ENCODE peak calls at places on chromosomes 6 and 20, in four cellular contexts. X is CD4-positive, CD25-positive, alpha-beta regulatory T cell; I is fibroblast of lung; N is Peyer's patch. W is an unnamed sample. For H3K4me1 and H3K27me3, the result is how much of the 10 kb centered on the place peaks cover.

GRCh38 chr6:46526607-46527006 is 35.4 kb upstream of the RCAN2 start:
- DNase-seq in X (no peak), I (no peak), N (no peak), W (no peak)

GRCh38 chr6:36873612-36874011 is 991 bp downstream of the PPIL1 start:
- DNase-seq in X (peak), I (no peak), N (no peak), W (no peak)

GRCh38 chr6:11298651-11299420 is 66.4 kb upstream of the NEDD9 start:
- DNase-seq in X (no peak), I (peak), N (no peak), W (no peak)

GRCh38 chr6:144215402-144215931 is 65.2 kb downstream of the STX11 start:
- DNase-seq in X (peak), I (peak), N (peak), W (no peak)

GRCh38 chr20:58906894-58907293 is 54.4 kb downstream of the GNAS start:
- DNase-seq in X (peak), I (peak), N (no peak), W (no peak)

GRCh38 chr20:46512943-46513844 is at the start of gene ZNF334:
- DNase-seq in X (peak), I (peak), N (no peak), W (no peak)

GRCh38 chr6:77474286-77474956 is 11.1 kb upstream of the HTR1B start:
- DNase-seq in X (peak), I (no peak), N (no peak), W (no peak)

GRCh38 chr20:46801003-46801702 is 91.7 kb downstream of the SLC2A10 start:
- DNase-seq in X (no peak), I (no peak), N (no peak), W (no peak)

GRCh38 chr6:116286773-116287358 is 7.1 kb upstream of the TSPYL1 start:
- DNase-seq in X (no peak), I (no peak), N (no peak), W (no peak)

GRCh38 chr6:32977953-32978324 is 9.5 kb downstream of the BRD2 start:
- DNase-seq in X (no peak), I (no peak), N (no peak), W (no peak)

GRCh38 chr6:138346302-138347195 is 31.2 kb upstream of the SMIM28 start:
- DNase-seq in X (no peak), I (peak), N (no peak), W (no peak)

GRCh38 chr20:47718398-47718797 is 66.9 kb downstream of the SULF2 start:
- DNase-seq in X (no peak), I (peak), N (no peak), W (no peak)

GRCh38 chr20:36261389-36262105 is 25.3 kb downstream of the AAR2 start:
- DNase-seq in X (no peak), I (no peak), N (no peak), W (no peak)

GRCh38 chr6:148044921-148045320 is 297.7 kb upstream of the SASH1 start:
- DNase-seq in X (no peak), I (no peak), N (no peak), W (no peak)

GRCh38 chr6:99130897-99131873 is 183.4 kb upstream of the FBXL4 start:
- DNase-seq in X (no peak), I (no peak), N (no peak), W (no peak)

DNA sequence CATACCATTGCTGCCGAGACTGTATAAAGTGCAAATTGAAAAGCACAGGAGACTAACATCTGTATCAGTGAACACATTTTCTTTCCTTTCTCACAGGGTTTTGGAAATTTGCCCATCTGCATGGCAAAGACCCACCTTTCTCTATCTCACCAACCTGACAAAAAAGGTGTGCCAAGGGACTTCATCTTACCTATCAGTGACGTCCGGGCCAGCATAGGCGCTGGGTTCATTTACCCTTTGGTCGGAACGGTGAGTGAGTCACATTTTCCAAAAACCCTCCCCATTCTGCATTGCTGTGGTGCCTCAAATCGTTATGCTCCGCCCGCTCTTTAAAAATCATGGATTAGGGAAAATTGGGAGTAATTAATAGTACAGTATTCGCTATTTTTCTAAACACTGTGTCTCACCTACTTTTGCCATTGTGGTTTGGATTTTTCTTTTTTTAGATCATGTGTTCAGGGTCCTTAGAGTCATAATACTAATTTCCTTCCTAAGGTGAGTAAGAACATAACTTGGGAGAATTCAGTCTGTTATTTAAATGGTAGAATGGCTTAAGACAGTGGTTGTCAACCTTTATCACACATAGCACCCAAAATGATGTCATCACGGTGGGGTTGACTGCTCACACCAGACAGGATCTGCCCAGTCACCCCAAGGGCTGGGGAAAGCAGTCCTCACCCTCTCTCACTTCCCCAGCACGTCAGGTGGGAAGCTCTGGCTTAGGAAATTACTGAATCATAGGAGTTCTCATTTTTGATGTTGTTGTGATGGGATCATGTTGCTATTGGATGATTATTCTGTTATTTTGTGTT is 171.6 kb downstream of the MTHFD1L start:
- DNase-seq in X (no peak), I (peak), N (no peak), W (no peak)
- H3K4me3 ChIP-seq in X (no peak), I (no peak), N (no peak), W (no peak)

GRCh38 chr20:25079171-25079570 is 2.8 kb downstream of the VSX1 start:
- DNase-seq in X (no peak), I (no peak), N (peak), W (no peak)
- H3K4me1 ChIP-seq in X (under half), I (under half), N (under half), W (under half)

DNA sequence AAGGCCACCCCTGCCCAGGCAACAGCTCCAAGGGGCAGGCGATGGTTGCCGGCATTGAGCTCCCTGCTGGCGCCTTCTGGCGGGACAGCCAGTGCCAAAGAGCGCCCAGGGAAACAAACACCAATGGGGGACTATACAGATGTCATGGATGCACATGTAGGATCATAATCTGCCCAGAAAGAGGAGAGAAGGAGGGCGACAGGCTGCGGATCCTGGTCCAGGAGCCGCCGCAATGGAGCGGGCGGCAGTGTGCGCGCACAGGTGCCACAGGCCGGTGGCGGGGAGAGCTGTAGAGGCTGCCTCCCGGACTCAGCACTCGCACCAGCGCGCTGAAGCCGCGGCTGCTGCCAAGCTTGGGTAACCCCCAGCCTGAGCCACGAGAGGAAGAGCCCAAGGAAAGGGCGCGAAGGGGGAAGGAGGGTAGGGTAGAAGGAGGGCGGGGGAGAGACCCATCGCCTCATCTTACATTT is 418 bp upstream of the FUT9 start:
- DNase-seq in X (no peak), I (peak), N (no peak), W (no peak)
- H3K27me3 ChIP-seq in X (under half), I (under half), N (under half), W (under half)

GRCh38 chr6:20401403-20402180 is at the start of gene E2F3:
- DNase-seq in X (peak), I (peak), N (peak), W (peak)
- H3K4me3 ChIP-seq in X (peak), I (peak), N (peak), W (peak)

GRCh38 chr6:89295981-89296380 is 19.1 kb downstream of the GABRR2 start:
- DNase-seq in X (no peak), I (no peak), N (no peak), W (no peak)

GRCh38 chr6:89289710-89290109 is 25.4 kb downstream of the GABRR2 start:
- DNase-seq in X (no peak), I (no peak), N (no peak), W (no peak)

GRCh38 chr6:89290401-89291155 is 24.5 kb downstream of the GABRR2 start:
- DNase-seq in X (no peak), I (no peak), N (no peak), W (no peak)

GRCh38 chr6:89287351-89288028 is 27.6 kb downstream of the GABRR2 start:
- DNase-seq in X (no peak), I (no peak), N (no peak), W (no peak)

GRCh38 chr6:89291256-89291819 is 23.8 kb downstream of the GABRR2 start:
- DNase-seq in X (no peak), I (no peak), N (no peak), W (no peak)
- H3K4me1 ChIP-seq in X (under half), I (under half), N (under half), W (under half)

DNA sequence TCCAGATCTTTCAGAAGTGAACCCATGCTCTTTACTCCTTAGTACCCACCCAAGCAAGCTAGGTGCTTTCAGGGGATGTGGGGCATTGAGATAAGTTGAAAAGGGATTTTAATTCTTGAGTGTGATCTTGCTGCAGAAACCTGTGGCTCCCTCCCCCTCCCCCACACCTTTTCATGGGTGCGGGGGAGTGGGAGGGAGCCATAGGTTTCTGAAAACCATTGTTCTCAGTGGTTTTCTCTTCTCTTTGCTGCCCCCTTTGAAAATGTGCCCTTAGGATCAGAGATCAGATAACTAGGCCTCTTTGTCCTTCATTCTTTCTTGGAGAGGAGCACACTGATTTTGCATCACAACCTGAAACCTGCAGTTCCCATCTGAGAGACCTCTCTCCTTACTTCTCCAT is 2.4 kb downstream of the PCSK2 start:
- DNase-seq in X (no peak), I (no peak), N (no peak), W (no peak)
- H3K27me3 ChIP-seq in X (under half), I (under half), N (under half), W (under half)

GRCh38 chr20:32485126-32485769 is 99.9 kb downstream of the NOL4L start:
- DNase-seq in X (peak), I (peak), N (peak), W (peak)
- H3K4me3 ChIP-seq in X (peak), I (peak), N (peak), W (peak)

W was measured in CD8-positive, alpha-beta memory T cell.